ENCODE peak calls at places on chromosomes 5 and 9, in four cellular contexts. E, D, J and M are unnamed samples.

GRCh38 chr5:21225223-21226064 is 1237.4 kb upstream of the CDH18 start:
- DNase-seq in D (no peak), E (peak; percentile 55), J (no peak), M (no peak)

GRCh38 chr5:143085319-143085917 is 315.2 kb downstream of the ARHGAP26 start:
- DNase-seq in J (no peak), D (no peak), E (no peak), M (no peak)

GRCh38 chr5:72152506-72152905 is 45.2 kb downstream of the MAP1B start:
- DNase-seq in D (no peak), J (peak; percentile 58), E (no peak), M (peak; percentile 74)

GRCh38 chr5:43769576-43770352 is 166.8 kb downstream of the NNT start:
- DNase-seq in J (peak; percentile 99), D (no peak), E (no peak), M (peak; percentile 96)

GRCh38 chr9:90969021-90969675 is 167.5 kb downstream of the SYK start:
- DNase-seq in D (no peak), J (no peak), E (no peak), M (no peak)

GRCh38 chr5:155906046-155906445 is 420.9 kb upstream of the SGCD start:
- DNase-seq in D (no peak), E (no peak), J (no peak), M (no peak)

GRCh38 chr9:93827545-93828330 is 127.4 kb downstream of the BARX1 start:
- DNase-seq in J (peak; percentile 39), E (peak; percentile 93), D (peak; percentile 41), M (peak; percentile 38)

GRCh38 chr9:16413509-16414016 is 456.9 kb downstream of the BNC2 start:
- DNase-seq in E (no peak), J (peak; percentile 99), D (peak; percentile 96), M (peak; percentile 100)

GRCh38 chr9:97969014-97969413 is 14.1 kb upstream of the ANP32B start:
- DNase-seq in D (no peak), J (no peak), E (no peak), M (no peak)

GRCh38 chr9:123643518-123643917 is 286.4 kb downstream of the DENND1A start:
- DNase-seq in J (no peak), D (no peak), E (no peak), M (no peak)

GRCh38 chr5:121748690-121749089 is 103.0 kb upstream of the FTMT start:
- DNase-seq in D (no peak), E (peak; percentile 39), J (no peak), M (no peak)

GRCh38 chr5:10826971-10827370 is 65.9 kb upstream of the DAP start:
- DNase-seq in D (no peak), J (no peak), E (no peak), M (no peak)

GRCh38 chr9:97470076-97470475 is 31.4 kb upstream of the TMOD1 start:
- DNase-seq in J (no peak), D (no peak), E (peak; percentile 65), M (no peak)

GRCh38 chr9:97277953-97278352 is 29.5 kb upstream of the CCDC180 start:
- DNase-seq in J (no peak), E (no peak), D (no peak), M (no peak)

GRCh38 chr9:136594492-136594891 is 48.6 kb upstream of the NOTCH1 start:
- DNase-seq in J (no peak), D (no peak), E (no peak), M (no peak)

GRCh38 chr5:127187711-127188110 is 102.9 kb upstream of the MEGF10 start:
- DNase-seq in J (no peak), D (no peak), E (no peak), M (no peak)

GRCh38 chr5:158013939-158014338 is 155.0 kb upstream of the CLINT1 start:
- DNase-seq in J (peak; percentile 57), D (no peak), E (peak; percentile 88), M (peak; percentile 74)

GRCh38 chr9:107636596-107637405 is 147.2 kb upstream of the KLF4 start:
- DNase-seq in D (peak; percentile 52), J (no peak), E (no peak), M (peak; percentile 33)

GRCh38 chr5:6408627-6409446 is 30.5 kb upstream of the MED10 start:
- DNase-seq in E (peak; percentile 23), D (no peak), J (peak; percentile 5), M (peak; percentile 17)

GRCh38 chr5:181099453-181100086 is 31.4 kb downstream of the OR2V1 start:
- DNase-seq in J (no peak), E (peak; percentile 44), D (no peak), M (no peak)

GRCh38 chr9:38683336-38683735 is 36.6 kb downstream of the FAM240B start:
- DNase-seq in D (no peak), E (no peak), J (peak; percentile 57), M (no peak)

GRCh38 chr5:34535944-34536628 is 120.0 kb upstream of the RAI14 start:
- DNase-seq in J (peak; percentile 11), E (no peak), D (no peak), M (peak; percentile 22)

GRCh38 chr5:34536699-34537098 is 119.4 kb upstream of the RAI14 start:
- DNase-seq in D (no peak), J (no peak), E (no peak), M (no peak)

GRCh38 chr5:34539183-34539582 is 116.9 kb upstream of the RAI14 start:
- DNase-seq in D (no peak), E (no peak), J (no peak), M (no peak)

GRCh38 chr5:34535433-34535832 is 120.7 kb upstream of the RAI14 start:
- DNase-seq in J (peak; percentile 10), D (no peak), E (no peak), M (peak; percentile 34)

DNA sequence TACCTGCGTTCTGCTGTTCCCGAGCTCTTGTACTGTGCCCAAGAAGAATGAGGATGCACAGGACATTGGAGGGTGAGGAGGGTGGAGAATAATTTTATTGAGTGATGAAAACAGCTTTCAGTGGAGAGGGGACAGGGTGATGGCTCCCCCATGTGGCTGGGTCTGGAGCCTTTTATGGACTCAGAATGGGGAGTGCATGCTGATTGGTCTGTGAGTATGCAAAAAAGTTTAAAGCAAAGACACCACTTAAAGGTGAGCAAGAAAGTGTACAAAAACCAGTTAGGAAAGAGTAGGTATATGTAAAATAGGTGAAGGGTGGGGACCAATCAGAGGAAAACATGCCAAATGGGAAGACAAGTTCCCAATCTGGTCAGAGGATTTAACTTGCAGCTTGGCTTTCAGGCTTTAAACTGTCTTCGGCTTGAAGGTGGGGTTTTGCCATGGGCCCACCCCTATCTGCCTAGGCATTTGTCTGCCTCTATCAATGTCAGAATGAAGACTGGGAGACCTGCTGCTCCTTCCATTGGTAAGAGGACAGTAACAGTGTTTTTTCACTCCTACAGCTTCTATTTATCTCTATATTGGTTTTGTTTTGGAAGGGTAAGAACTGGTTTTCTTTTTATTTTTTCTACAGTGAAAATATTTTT is 118.0 kb upstream of the RAI14 start:
- DNase-seq in J (peak; percentile 61), D (peak; percentile 20), E (peak; percentile 71), M (peak; percentile 48)
- TF ChIP-seq CTCF in J (peak; percentile 42), D (peak; percentile 37), E (peak; percentile 51), M (peak; percentile 47)

GRCh38 chr9:19252174-19252884 is 21.8 kb downstream of the DENND4C start:
- DNase-seq in D (no peak), J (peak; percentile 2), E (no peak), M (no peak)
- H3K4me3 ChIP-seq in D (no peak overlapping the region), J (no peak overlapping the region), E (no peak overlapping the region), M (no peak overlapping the region)

DNA sequence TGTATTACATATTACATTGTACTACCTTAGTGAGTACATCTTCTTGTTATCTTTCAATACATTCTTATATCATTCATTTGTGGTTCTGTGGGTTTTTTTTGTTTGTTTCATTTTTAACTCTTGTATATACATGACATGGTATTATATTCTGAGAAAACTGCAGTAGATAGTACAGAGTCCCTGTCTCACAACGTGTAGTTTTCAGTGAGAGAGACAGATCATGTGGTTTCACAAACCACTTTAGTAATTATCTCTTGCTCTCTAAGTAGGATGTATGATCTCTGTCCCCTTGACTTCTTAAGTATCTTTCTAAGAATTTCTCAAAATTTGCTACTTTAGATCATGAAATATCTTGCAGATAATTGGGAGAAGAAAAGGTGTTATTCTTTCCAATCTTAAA is 745.9 kb upstream of the CDH9 start:
- DNase-seq in J (no peak), D (no peak), E (no peak), M (no peak)
- TF ChIP-seq CTCF in J (no peak), D (no peak), E (no peak), M (no peak)

DNA sequence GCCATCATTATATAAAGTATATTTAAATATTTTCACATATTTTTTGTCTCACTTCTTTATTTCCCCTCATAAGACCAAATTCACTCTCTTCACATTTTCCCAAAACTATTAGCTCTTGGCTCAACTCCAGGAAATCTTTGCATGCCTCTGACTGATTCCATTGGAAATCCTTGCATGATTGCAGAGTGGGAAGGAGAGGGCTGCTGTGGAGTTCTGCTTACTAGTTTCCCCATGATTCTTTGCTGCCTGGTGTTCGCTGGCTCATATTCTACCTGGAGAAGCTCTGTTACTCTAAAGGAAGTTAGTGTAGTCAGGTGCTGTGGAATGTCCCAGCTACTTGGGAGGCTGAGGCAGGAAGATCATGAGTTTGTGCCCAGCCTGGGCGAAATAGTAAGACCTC is 41.9 kb downstream of the LIX1 start:
- DNase-seq in D (no peak), J (peak; percentile 7), E (no peak), M (no peak)
- H3K4me3 ChIP-seq in D (no peak overlapping the region), J (no peak overlapping the region), E (no peak overlapping the region), M (no peak overlapping the region)

GRCh38 chr5:150626853-150627276 is 13.6 kb upstream of the SYNPO start:
- DNase-seq in J (no peak), D (no peak), E (no peak), M (no peak)

GRCh38 chr5:150630016-150630415 is 10.4 kb upstream of the SYNPO start:
- DNase-seq in D (no peak), J (no peak), E (no peak), M (no peak)

GRCh38 chr5:150628936-150629485 is 11.4 kb upstream of the SYNPO start:
- DNase-seq in D (no peak), E (no peak), J (no peak), M (no peak)

GRCh38 chr5:150625831-150626746 is 14.4 kb upstream of the SYNPO start:
- DNase-seq in D (peak; percentile 56), J (no peak), E (no peak), M (no peak)

DNA sequence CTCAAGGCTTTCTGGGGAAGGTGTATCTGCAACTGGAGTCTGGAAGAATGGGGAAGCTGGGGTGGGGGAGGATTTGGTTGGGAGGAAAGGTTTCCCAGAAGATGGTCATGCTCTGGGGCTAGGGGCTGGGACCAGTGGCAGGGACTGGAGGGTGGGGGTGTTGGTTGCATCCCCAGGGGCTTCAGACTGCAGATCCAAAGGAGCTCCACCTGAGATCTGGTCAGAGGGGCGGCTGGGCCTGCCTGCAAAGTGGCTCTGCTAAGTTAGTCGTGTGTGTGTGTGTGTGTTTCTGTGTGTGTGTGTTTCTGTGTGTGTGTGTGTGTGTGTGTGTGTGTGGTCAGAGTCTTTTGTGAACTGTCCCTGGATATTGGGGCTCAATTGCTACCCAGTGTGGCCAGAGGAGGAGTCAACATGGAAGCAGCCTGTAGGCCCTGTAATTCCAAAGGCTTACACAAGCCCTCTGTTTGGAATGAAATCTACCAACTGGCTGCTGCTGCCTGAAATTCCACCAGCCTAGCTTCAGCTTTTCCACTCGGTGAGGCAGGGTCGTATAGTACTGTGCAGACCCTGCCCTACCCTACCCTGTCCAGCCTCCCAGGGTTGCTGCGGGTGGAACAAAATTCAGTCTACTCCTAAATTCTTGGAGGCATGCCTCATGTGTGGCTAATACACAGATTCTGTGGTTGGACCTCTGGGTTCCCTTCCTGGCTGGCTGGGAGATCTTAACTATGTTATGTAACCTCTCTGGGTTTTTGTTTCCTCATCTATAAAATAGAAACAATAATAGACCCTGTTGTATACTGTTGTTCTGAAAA is 12.5 kb upstream of the SYNPO start:
- DNase-seq in D (peak; percentile 62), J (peak; percentile 71), E (no peak), M (peak; percentile 45)
- TF ChIP-seq CTCF in D (no peak), J (no peak), E (no peak), M (no peak)